ENCODE peak calls at places on chromosomes 3 and 15, in ten cellular contexts. One of them, this sample, is unnamed.

GRCh38 chr3:15645740-15646490 is 44.4 kb downstream of the BTD start:
- DNase-seq in mesendoderm: peak; percentile 56
- DNase-seq in trophoblast cell: peak; percentile 21
- DNase-seq in H9: no peak
- DNase-seq in fibroblast of lung: peak; percentile 81
- DNase-seq in IMR-90: peak; percentile 94
- DNase-seq in SK-N-MC: no peak
- DNase-seq in NT2/D1: no peak
- DNase-seq in HCT116: peak; percentile 89
- DNase-seq in SK-N-SH: peak; percentile 70
- DNase-seq in this sample: peak; percentile 81

GRCh38 chr15:90818251-90819210 is 49.9 kb upstream of the FURIN start:
- DNase-seq in mesendoderm: peak; percentile 35
- DNase-seq in trophoblast cell: no peak
- DNase-seq in H9: peak; percentile 68
- DNase-seq in fibroblast of lung: no peak
- DNase-seq in IMR-90: no peak
- DNase-seq in SK-N-MC: no peak
- DNase-seq in NT2/D1: no peak
- DNase-seq in HCT116: no peak
- DNase-seq in SK-N-SH: peak; percentile 40
- DNase-seq in this sample: no peak

GRCh38 chr3:132135628-132136333 is 101.0 kb upstream of the CPNE4 start:
- DNase-seq in mesendoderm: peak; percentile 96
- DNase-seq in trophoblast cell: peak; percentile 62
- DNase-seq in H9: peak; percentile 38
- DNase-seq in fibroblast of lung: peak; percentile 92
- DNase-seq in IMR-90: peak; percentile 99
- DNase-seq in SK-N-MC: no peak
- DNase-seq in NT2/D1: peak; percentile 59
- DNase-seq in HCT116: peak; percentile 3
- DNase-seq in SK-N-SH: peak; percentile 13
- DNase-seq in this sample: peak; percentile 98

GRCh38 chr15:100631831-100632230 is 29.4 kb downstream of the ASB7 start:
- DNase-seq in mesendoderm: no peak
- DNase-seq in trophoblast cell: no peak
- DNase-seq in H9: no peak
- DNase-seq in fibroblast of lung: no peak
- DNase-seq in IMR-90: no peak
- DNase-seq in SK-N-MC: no peak
- DNase-seq in NT2/D1: no peak
- DNase-seq in HCT116: no peak
- DNase-seq in SK-N-SH: no peak
- DNase-seq in this sample: no peak

GRCh38 chr15:59313703-59314332 is 58.9 kb downstream of the MYO1E start:
- DNase-seq in mesendoderm: no peak
- DNase-seq in trophoblast cell: no peak
- DNase-seq in H9: no peak
- DNase-seq in fibroblast of lung: peak; percentile 54
- DNase-seq in IMR-90: peak; percentile 47
- DNase-seq in SK-N-MC: no peak
- DNase-seq in NT2/D1: no peak
- DNase-seq in HCT116: no peak
- DNase-seq in SK-N-SH: no peak
- DNase-seq in this sample: peak; percentile 92

GRCh38 chr3:78317774-78318173 is 1277.9 kb downstream of the ROBO2 start:
- DNase-seq in mesendoderm: no peak
- DNase-seq in trophoblast cell: no peak
- DNase-seq in H9: no peak
- DNase-seq in fibroblast of lung: no peak
- DNase-seq in IMR-90: no peak
- DNase-seq in SK-N-MC: no peak
- DNase-seq in NT2/D1: no peak
- DNase-seq in HCT116: no peak
- DNase-seq in SK-N-SH: no peak
- DNase-seq in this sample: no peak

GRCh38 chr3:8659242-8659641 is 14.6 kb upstream of the SSUH2 start:
- DNase-seq in mesendoderm: no peak
- DNase-seq in trophoblast cell: no peak
- DNase-seq in H9: no peak
- DNase-seq in fibroblast of lung: no peak
- DNase-seq in IMR-90: no peak
- DNase-seq in SK-N-MC: no peak
- DNase-seq in NT2/D1: no peak
- DNase-seq in HCT116: no peak
- DNase-seq in SK-N-SH: no peak
- DNase-seq in this sample: no peak

GRCh38 chr3:56375654-56376053 is 92.6 kb downstream of the ERC2 start:
- DNase-seq in mesendoderm: no peak
- DNase-seq in trophoblast cell: no peak
- DNase-seq in H9: no peak
- DNase-seq in fibroblast of lung: no peak
- DNase-seq in IMR-90: no peak
- DNase-seq in SK-N-MC: no peak
- DNase-seq in NT2/D1: no peak
- DNase-seq in HCT116: no peak
- DNase-seq in SK-N-SH: no peak
- DNase-seq in this sample: no peak

GRCh38 chr3:50211930-50212329 is 6.9 kb downstream of the SLC38A3 start:
- DNase-seq in mesendoderm: no peak
- DNase-seq in trophoblast cell: no peak
- DNase-seq in H9: no peak
- DNase-seq in fibroblast of lung: no peak
- DNase-seq in IMR-90: peak; percentile 20
- DNase-seq in SK-N-MC: no peak
- DNase-seq in NT2/D1: no peak
- DNase-seq in HCT116: no peak
- DNase-seq in SK-N-SH: no peak
- DNase-seq in this sample: no peak

GRCh38 chr3:50213383-50213782 is 8.3 kb downstream of the SLC38A3 start:
- DNase-seq in mesendoderm: no peak
- DNase-seq in trophoblast cell: no peak
- DNase-seq in H9: no peak
- DNase-seq in fibroblast of lung: no peak
- DNase-seq in IMR-90: no peak
- DNase-seq in SK-N-MC: no peak
- DNase-seq in NT2/D1: no peak
- DNase-seq in HCT116: no peak
- DNase-seq in SK-N-SH: no peak
- DNase-seq in this sample: no peak

GRCh38 chr3:50212502-50212901 is 7.4 kb downstream of the SLC38A3 start:
- DNase-seq in mesendoderm: no peak
- DNase-seq in trophoblast cell: no peak
- DNase-seq in H9: peak; percentile 60
- DNase-seq in fibroblast of lung: no peak
- DNase-seq in IMR-90: no peak
- DNase-seq in SK-N-MC: no peak
- DNase-seq in NT2/D1: no peak
- DNase-seq in HCT116: no peak
- DNase-seq in SK-N-SH: no peak
- DNase-seq in this sample: no peak

GRCh38 chr3:50214824-50215223 is 9.8 kb downstream of the SLC38A3 start:
- DNase-seq in mesendoderm: no peak
- DNase-seq in trophoblast cell: no peak
- DNase-seq in H9: no peak
- DNase-seq in fibroblast of lung: no peak
- DNase-seq in IMR-90: no peak
- DNase-seq in SK-N-MC: no peak
- DNase-seq in NT2/D1: no peak
- DNase-seq in HCT116: no peak
- DNase-seq in SK-N-SH: no peak
- DNase-seq in this sample: no peak

DNA sequence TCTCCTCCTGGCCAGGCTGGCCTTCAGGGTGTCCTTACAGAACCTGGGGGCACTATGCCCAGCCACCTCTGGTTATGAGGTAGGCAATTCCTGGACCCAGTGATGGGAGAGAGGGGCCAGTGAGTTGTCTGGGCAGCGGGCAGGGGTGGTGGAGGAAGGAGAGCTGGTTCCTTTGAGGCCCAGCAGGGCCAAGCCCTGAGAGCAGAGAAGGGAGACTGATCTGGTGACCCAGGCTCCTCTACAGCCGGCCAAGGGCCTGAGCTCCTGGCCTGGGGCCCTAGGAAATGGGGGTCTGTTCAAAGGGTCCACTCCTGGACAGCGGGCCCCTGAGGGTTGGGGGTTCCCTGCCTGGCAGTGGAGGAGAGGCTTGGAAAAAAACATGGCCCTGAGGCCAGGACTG is 7.9 kb downstream of the SLC38A3 start:
- DNase-seq in mesendoderm: no peak
- DNase-seq in trophoblast cell: no peak
- DNase-seq in H9: no peak
- DNase-seq in fibroblast of lung: no peak
- DNase-seq in IMR-90: no peak
- DNase-seq in SK-N-MC: no peak
- DNase-seq in NT2/D1: no peak
- DNase-seq in HCT116: no peak
- DNase-seq in SK-N-SH: no peak
- DNase-seq in this sample: no peak
- H3K9ac ChIP-seq in mesendoderm: no peak overlapping the region
- H3K9ac ChIP-seq in trophoblast cell: no peak overlapping the region
- H3K9ac ChIP-seq in H9: no peak overlapping the region
- H3K9ac ChIP-seq in fibroblast of lung: no peak overlapping the region
- H3K9ac ChIP-seq in IMR-90: no peak overlapping the region
- H3K9ac ChIP-seq in SK-N-MC: no peak overlapping the region
- H3K9ac ChIP-seq in NT2/D1: peak overlapping the region; percentile 33
- H3K9ac ChIP-seq in HCT116: no peak overlapping the region
- H3K9ac ChIP-seq in SK-N-SH: no peak overlapping the region
- H3K9ac ChIP-seq in this sample: no peak overlapping the region

GRCh38 chr15:44729394-44729913 is 6.9 kb upstream of the TRIM69 start:
- DNase-seq in mesendoderm: no peak
- DNase-seq in trophoblast cell: no peak
- DNase-seq in H9: no peak
- DNase-seq in fibroblast of lung: peak; percentile 50
- DNase-seq in IMR-90: peak; percentile 18
- DNase-seq in SK-N-MC: no peak
- DNase-seq in NT2/D1: no peak
- DNase-seq in HCT116: no peak
- DNase-seq in SK-N-SH: no peak
- DNase-seq in this sample: no peak

GRCh38 chr15:44726568-44727461 is 9.5 kb upstream of the TRIM69 start:
- DNase-seq in mesendoderm: peak; percentile 89
- DNase-seq in trophoblast cell: no peak
- DNase-seq in H9: peak; percentile 53
- DNase-seq in fibroblast of lung: peak; percentile 93
- DNase-seq in IMR-90: peak; percentile 94
- DNase-seq in SK-N-MC: peak; percentile 47
- DNase-seq in NT2/D1: no peak
- DNase-seq in HCT116: peak; percentile 52
- DNase-seq in SK-N-SH: no peak
- DNase-seq in this sample: peak; percentile 83

GRCh38 chr15:44728576-44729393 is 7.5 kb upstream of the TRIM69 start:
- DNase-seq in mesendoderm: peak; percentile 99
- DNase-seq in trophoblast cell: peak; percentile 98
- DNase-seq in H9: peak; percentile 96
- DNase-seq in fibroblast of lung: peak; percentile 100
- DNase-seq in IMR-90: peak; percentile 99
- DNase-seq in SK-N-MC: peak; percentile 92
- DNase-seq in NT2/D1: peak; percentile 74
- DNase-seq in HCT116: peak; percentile 94
- DNase-seq in SK-N-SH: peak; percentile 87
- DNase-seq in this sample: peak; percentile 99

GRCh38 chr15:44727462-44728231 is 8.7 kb upstream of the TRIM69 start:
- DNase-seq in mesendoderm: no peak
- DNase-seq in trophoblast cell: peak; percentile 20
- DNase-seq in H9: no peak
- DNase-seq in fibroblast of lung: no peak
- DNase-seq in IMR-90: no peak
- DNase-seq in SK-N-MC: no peak
- DNase-seq in NT2/D1: no peak
- DNase-seq in HCT116: no peak
- DNase-seq in SK-N-SH: no peak
- DNase-seq in this sample: peak; percentile 84

GRCh38 chr15:44726136-44726535 is 10.2 kb upstream of the TRIM69 start:
- DNase-seq in mesendoderm: no peak
- DNase-seq in trophoblast cell: no peak
- DNase-seq in H9: no peak
- DNase-seq in fibroblast of lung: no peak
- DNase-seq in IMR-90: no peak
- DNase-seq in SK-N-MC: no peak
- DNase-seq in NT2/D1: no peak
- DNase-seq in HCT116: no peak
- DNase-seq in SK-N-SH: no peak
- DNase-seq in this sample: no peak
- H3K9ac ChIP-seq in mesendoderm: no peak overlapping the region
- H3K9ac ChIP-seq in trophoblast cell: no peak overlapping the region
- H3K9ac ChIP-seq in H9: no peak overlapping the region
- H3K9ac ChIP-seq in fibroblast of lung: peak overlapping the region; percentile 48
- H3K9ac ChIP-seq in IMR-90: peak overlapping the region; percentile 1
- H3K9ac ChIP-seq in SK-N-MC: no peak overlapping the region
- H3K9ac ChIP-seq in NT2/D1: no peak overlapping the region
- H3K9ac ChIP-seq in HCT116: peak overlapping the region; percentile 32
- H3K9ac ChIP-seq in SK-N-SH: no peak overlapping the region
- H3K9ac ChIP-seq in this sample: no peak overlapping the region

GRCh38 chr3:46065294-46065705 is 38.0 kb upstream of the XCR1 start:
- DNase-seq in mesendoderm: no peak
- DNase-seq in trophoblast cell: no peak
- DNase-seq in H9: no peak
- DNase-seq in fibroblast of lung: no peak
- DNase-seq in IMR-90: peak; percentile 8
- DNase-seq in SK-N-MC: peak; percentile 14
- DNase-seq in NT2/D1: no peak
- DNase-seq in HCT116: peak; percentile 33
- DNase-seq in SK-N-SH: peak; percentile 17
- DNase-seq in this sample: peak; percentile 87
- H3K9ac ChIP-seq in mesendoderm: no peak overlapping the region
- H3K9ac ChIP-seq in trophoblast cell: no peak overlapping the region
- H3K9ac ChIP-seq in H9: no peak overlapping the region
- H3K9ac ChIP-seq in fibroblast of lung: no peak overlapping the region
- H3K9ac ChIP-seq in IMR-90: no peak overlapping the region
- H3K9ac ChIP-seq in SK-N-MC: no peak overlapping the region
- H3K9ac ChIP-seq in NT2/D1: no peak overlapping the region
- H3K9ac ChIP-seq in HCT116: no peak overlapping the region
- H3K9ac ChIP-seq in SK-N-SH: no peak overlapping the region
- H3K9ac ChIP-seq in this sample: no peak overlapping the region

GRCh38 chr3:196181127-196181546 is 30.1 kb downstream of the ZDHHC19 start:
- DNase-seq in mesendoderm: no peak
- DNase-seq in trophoblast cell: no peak
- DNase-seq in H9: no peak
- DNase-seq in fibroblast of lung: no peak
- DNase-seq in IMR-90: no peak
- DNase-seq in SK-N-MC: no peak
- DNase-seq in NT2/D1: no peak
- DNase-seq in HCT116: no peak
- DNase-seq in SK-N-SH: peak; percentile 8
- DNase-seq in this sample: no peak

GRCh38 chr3:196178993-196179379 is 32.2 kb downstream of the ZDHHC19 start:
- DNase-seq in mesendoderm: no peak
- DNase-seq in trophoblast cell: no peak
- DNase-seq in H9: no peak
- DNase-seq in fibroblast of lung: no peak
- DNase-seq in IMR-90: no peak
- DNase-seq in SK-N-MC: no peak
- DNase-seq in NT2/D1: no peak
- DNase-seq in HCT116: no peak
- DNase-seq in SK-N-SH: no peak
- DNase-seq in this sample: no peak

GRCh38 chr3:196177967-196178366 is 33.2 kb downstream of the ZDHHC19 start:
- DNase-seq in mesendoderm: no peak
- DNase-seq in trophoblast cell: no peak
- DNase-seq in H9: no peak
- DNase-seq in fibroblast of lung: no peak
- DNase-seq in IMR-90: no peak
- DNase-seq in SK-N-MC: no peak
- DNase-seq in NT2/D1: no peak
- DNase-seq in HCT116: no peak
- DNase-seq in SK-N-SH: peak; percentile 12
- DNase-seq in this sample: no peak

GRCh38 chr3:196180346-196180745 is 30.9 kb downstream of the ZDHHC19 start:
- DNase-seq in mesendoderm: no peak
- DNase-seq in trophoblast cell: no peak
- DNase-seq in H9: no peak
- DNase-seq in fibroblast of lung: no peak
- DNase-seq in IMR-90: no peak
- DNase-seq in SK-N-MC: no peak
- DNase-seq in NT2/D1: no peak
- DNase-seq in HCT116: no peak
- DNase-seq in SK-N-SH: no peak
- DNase-seq in this sample: no peak

GRCh38 chr3:196179380-196180308 is 31.6 kb downstream of the ZDHHC19 start:
- DNase-seq in mesendoderm: peak; percentile 52
- DNase-seq in trophoblast cell: no peak
- DNase-seq in H9: peak; percentile 74
- DNase-seq in fibroblast of lung: peak; percentile 58
- DNase-seq in IMR-90: peak; percentile 77
- DNase-seq in SK-N-MC: no peak
- DNase-seq in NT2/D1: peak; percentile 77
- DNase-seq in HCT116: no peak
- DNase-seq in SK-N-SH: peak; percentile 36
- DNase-seq in this sample: peak; percentile 91
- H3K9ac ChIP-seq in mesendoderm: no peak overlapping the region
- H3K9ac ChIP-seq in trophoblast cell: no peak overlapping the region
- H3K9ac ChIP-seq in H9: no peak overlapping the region
- H3K9ac ChIP-seq in fibroblast of lung: no peak overlapping the region
- H3K9ac ChIP-seq in IMR-90: no peak overlapping the region
- H3K9ac ChIP-seq in SK-N-MC: no peak overlapping the region
- H3K9ac ChIP-seq in NT2/D1: peak overlapping the region; percentile 77
- H3K9ac ChIP-seq in HCT116: no peak overlapping the region
- H3K9ac ChIP-seq in SK-N-SH: no peak overlapping the region
- H3K9ac ChIP-seq in this sample: no peak overlapping the region